ENCODE peak calls at places on chromosomes 6 and 20, in four cellular contexts. F, P, E and N are unnamed samples.

GRCh38 chr6:126020305-126021050 is 34.1 kb downstream of the TRMT11 start:
- DNase-seq in F (no peak), P (no peak), E (no peak), N (no peak)

GRCh38 chr20:52083627-52084232 is 107.8 kb downstream of the ZFP64 start:
- DNase-seq in F (no peak), P (peak), E (peak), N (no peak)

GRCh38 chr6:47681201-47681990 is 17.0 kb upstream of the ADGRF4 start:
- DNase-seq in F (no peak), P (no peak), E (peak), N (no peak)

GRCh38 chr20:53581444-53582311 is 12.0 kb downstream of the ZNF217 start:
- DNase-seq in F (no peak), P (peak), E (no peak), N (no peak)

GRCh38 chr6:146357578-146358340 is 185.9 kb upstream of the RAB32 start:
- DNase-seq in F (peak), P (peak), E (no peak), N (peak)

GRCh38 chr6:72413884-72414283 is 208.0 kb upstream of the KCNQ5 start:
- DNase-seq in F (no peak), P (no peak), E (no peak), N (no peak)

GRCh38 chr20:9660236-9660868 is 146.0 kb downstream of the LAMP5 start:
- DNase-seq in F (no peak), P (peak), E (no peak), N (no peak)

GRCh38 chr6:2714359-2714895 is 36.3 kb downstream of the MYLK4 start:
- DNase-seq in F (peak), P (no peak), E (no peak), N (peak)

GRCh38 chr6:52155791-52156576 is 30.2 kb upstream of the IL17A start:
- DNase-seq in F (no peak), P (peak), E (no peak), N (no peak)

GRCh38 chr6:25122001-25122400 is 157.2 kb upstream of the CARMIL1 start:
- DNase-seq in F (no peak), P (no peak), E (no peak), N (no peak)

GRCh38 chr6:89268776-89269175 is 46.3 kb downstream of the GABRR2 start:
- DNase-seq in F (no peak), P (no peak), E (no peak), N (no peak)

GRCh38 chr6:42786525-42786985 is 4.7 kb downstream of the BICRAL start:
- DNase-seq in F (no peak), P (no peak), E (no peak), N (no peak)

GRCh38 chr6:157555795-157556645 is 175.0 kb downstream of the ZDHHC14 start:
- DNase-seq in F (no peak), P (no peak), E (no peak), N (no peak)

GRCh38 chr6:143090314-143091044 is 29.8 kb downstream of the AIG1 start:
- DNase-seq in F (no peak), P (no peak), E (no peak), N (no peak)

GRCh38 chr6:36701401-36701991 is 3.9 kb downstream of the RAB44 start:
- DNase-seq in F (no peak), P (no peak), E (no peak), N (no peak)

GRCh38 chr6:126539022-126539421 is 199.1 kb downstream of the CENPW start:
- DNase-seq in F (no peak), P (no peak), E (no peak), N (no peak)

GRCh38 chr6:145531032-145531431 is 204.3 kb downstream of the EPM2A start:
- DNase-seq in F (no peak), P (no peak), E (no peak), N (no peak)

GRCh38 chr6:19836799-19837510 is at the start of gene ID4:
- DNase-seq in F (peak), P (no peak), E (peak), N (peak)

GRCh38 chr6:141562181-141562800 is 570.4 kb upstream of the GJE1 start:
- DNase-seq in F (no peak), P (no peak), E (peak), N (no peak)

GRCh38 chr20:47993035-47993755 is 207.9 kb upstream of the SULF2 start:
- DNase-seq in F (no peak), P (no peak), E (no peak), N (no peak)

GRCh38 chr6:82017316-82017715 is 230.2 kb downstream of the IBTK start:
- DNase-seq in F (no peak), P (no peak), E (no peak), N (no peak)

GRCh38 chr6:95819939-95820338 is 195.8 kb upstream of the FUT9 start:
- DNase-seq in F (no peak), P (peak), E (no peak), N (no peak)

GRCh38 chr6:159754959-159755914 is 6.6 kb upstream of the ACAT2 start:
- DNase-seq in F (no peak), P (no peak), E (no peak), N (no peak)

GRCh38 chr20:63835031-63835858 is 4.2 kb upstream of the ZBTB46 start:
- DNase-seq in F (peak), P (no peak), E (peak), N (peak)

GRCh38 chr6:164887660-164888059 is 421.7 kb downstream of the C6orf118 start:
- DNase-seq in F (no peak), P (no peak), E (no peak), N (no peak)

GRCh38 chr20:43379239-43379917 is 78.3 kb upstream of the SRSF6 start:
- DNase-seq in F (peak), P (no peak), E (no peak), N (peak)

GRCh38 chr6:21767891-21768659 is 174.5 kb downstream of the SOX4 start:
- DNase-seq in F (peak), P (no peak), E (no peak), N (no peak)

GRCh38 chr6:170038251-170038650 is 252.6 kb downstream of the DLL1 start:
- DNase-seq in F (no peak), P (no peak), E (no peak), N (no peak)

GRCh38 chr6:158046201-158047119 is 64.8 kb downstream of the SYNJ2 start:
- DNase-seq in F (no peak), P (peak), E (no peak), N (no peak)

GRCh38 chr6:107444277-107444676 is 15.1 kb downstream of the PDSS2 start:
- DNase-seq in F (peak), P (no peak), E (no peak), N (no peak)

GRCh38 chr6:149454405-149454848 is 30.4 kb downstream of the ZC3H12D start:
- DNase-seq in F (peak), P (no peak), E (peak), N (no peak)

GRCh38 chr6:38503032-38503784 is 136.5 kb downstream of the BTBD9 start:
- DNase-seq in F (no peak), P (no peak), E (no peak), N (no peak)

GRCh38 chr6:34391023-34391485 is 1.4 kb downstream of the NUDT3 start:
- DNase-seq in F (peak), P (no peak), E (no peak), N (no peak)

GRCh38 chr20:31691646-31692275 is 30.9 kb downstream of the BCL2L1 start:
- DNase-seq in F (peak), P (no peak), E (no peak), N (no peak)

GRCh38 chr6:31585531-31585930 is 546 bp upstream of the LST1 start:
- DNase-seq in F (no peak), P (peak), E (no peak), N (no peak)

GRCh38 chr6:52558266-52559000 is 18.4 kb downstream of the TRAM2 start:
- DNase-seq in F (no peak), P (no peak), E (no peak), N (no peak)